ENCODE peak calls at places on chromosomes 11 and 22, in seven cellular contexts. W is transverse colon, E is upper lobe of right lung, H is mucosa of descending colon, U is dorsolateral prefrontal cortex, R is thoracic aorta, M is AG04450. Y is an unnamed sample.

GRCh38 chr11:67276821-67277230 is 10.6 kb downstream of the GRK2 start:
- DNase-seq in E (peak), H (peak), W (peak), M (no peak), R (no peak), U (no peak), Y (peak)

GRCh38 chr22:26551568-26551967 is 38.4 kb downstream of the TPST2 start:
- DNase-seq in M (no peak), U (no peak), W (no peak), H (no peak), E (no peak), R (no peak), Y (no peak)

GRCh38 chr11:36509265-36509664 is 807 bp downstream of the TRAF6 start:
- DNase-seq in M (no peak), H (no peak), R (no peak), U (no peak), W (no peak), E (no peak), Y (no peak)

GRCh38 chr11:110479445-110480101 is 49.8 kb downstream of the FDX1 start:
- DNase-seq in U (no peak), H (no peak), W (no peak), R (no peak), E (no peak), M (peak), Y (no peak)

GRCh38 chr11:82810326-82810725 is 76.7 kb upstream of the FAM181B start:
- DNase-seq in W (no peak), E (no peak), U (no peak), M (no peak), H (no peak), R (no peak), Y (no peak)

GRCh38 chr11:90668502-90668901 is 445.7 kb upstream of the CHORDC1 start:
- DNase-seq in M (no peak), W (no peak), H (no peak), R (no peak), U (no peak), E (no peak), Y (no peak)

GRCh38 chr11:78349114-78349513 is 68.5 kb downstream of the GAB2 start:
- DNase-seq in E (no peak), M (no peak), R (no peak), U (no peak), W (no peak), H (no peak), Y (no peak)

GRCh38 chr11:573146-573759 is 3.0 kb upstream of the PHRF1 start:
- DNase-seq in W (no peak), H (no peak), M (no peak), E (no peak), U (no peak), R (no peak), Y (no peak)

GRCh38 chr11:65311197-65311631 is 3.5 kb upstream of the CDC42EP2 start:
- DNase-seq in H (no peak), W (no peak), M (no peak), U (no peak), E (peak), R (no peak), Y (no peak)

GRCh38 chr11:103396237-103396636 is 287.0 kb downstream of the DYNC2H1 start:
- DNase-seq in U (no peak), R (no peak), M (peak), E (no peak), H (no peak), W (no peak), Y (no peak)

GRCh38 chr11:94800394-94800793 is 32.2 kb downstream of the AMOTL1 start:
- DNase-seq in M (no peak), E (no peak), R (no peak), H (no peak), W (no peak), U (no peak), Y (peak)

GRCh38 chr11:42812408-42812807 is 499.4 kb upstream of the API5 start:
- DNase-seq in H (no peak), E (no peak), U (no peak), M (no peak), R (no peak), W (no peak), Y (no peak)

GRCh38 chr22:17998913-17999312 is 25.4 kb downstream of the MICAL3 start:
- DNase-seq in H (no peak), W (no peak), E (no peak), R (no peak), U (no peak), M (no peak), Y (no peak)

GRCh38 chr11:313787-314547 is at the start of gene IFITM1:
- DNase-seq in E (peak), U (no peak), R (no peak), M (peak), H (peak), W (peak), Y (no peak)

GRCh38 chr11:113645593-113646349 is 60.3 kb downstream of the TMPRSS5 start:
- DNase-seq in R (no peak), M (no peak), W (no peak), E (no peak), U (no peak), H (no peak), Y (no peak)

GRCh38 chr11:46718155-46719019 is 626 bp upstream of the F2 start:
- DNase-seq in R (no peak), W (peak), U (no peak), M (no peak), E (no peak), H (peak), Y (no peak)

GRCh38 chr11:127056338-127056971 is 55.9 kb upstream of the KIRREL3 start:
- DNase-seq in M (no peak), U (no peak), R (no peak), E (no peak), H (no peak), W (no peak), Y (no peak)

GRCh38 chr11:32005786-32006406 is 85.0 kb upstream of the RCN1 start:
- DNase-seq in R (no peak), E (no peak), M (no peak), U (no peak), W (no peak), H (no peak), Y (no peak)

GRCh38 chr22:31556627-31557203 is 60.4 kb downstream of the SFI1 start:
- DNase-seq in M (peak), W (no peak), U (no peak), R (no peak), E (no peak), H (no peak), Y (no peak)

GRCh38 chr22:37330200-37331033 is 48.1 kb downstream of the CYTH4 start:
- DNase-seq in E (peak), M (peak), R (no peak), U (peak), H (no peak), W (peak), Y (no peak)

GRCh38 chr22:17875156-17875555 is 100.9 kb upstream of the BID start:
- DNase-seq in R (no peak), U (no peak), H (peak), M (no peak), W (no peak), E (no peak), Y (no peak)

GRCh38 chr11:75000975-75001354 is 12.2 kb downstream of the NEU3 start:
- DNase-seq in M (no peak), E (no peak), U (no peak), R (no peak), H (no peak), W (no peak), Y (no peak)

GRCh38 chr11:68666854-68667253 is 17.5 kb upstream of the GAL start:
- DNase-seq in W (peak), R (no peak), U (no peak), E (peak), H (no peak), M (no peak), Y (no peak)

GRCh38 chr22:42984814-42985540 is 30.0 kb downstream of the PACSIN2 start:
- DNase-seq in U (no peak), W (no peak), R (no peak), M (no peak), H (no peak), E (no peak), Y (no peak)

GRCh38 chr11:118164885-118165284 is 11.6 kb downstream of the SCN2B start:
- DNase-seq in H (no peak), U (no peak), R (no peak), M (no peak), W (no peak), E (no peak), Y (no peak)

GRCh38 chr11:32852142-32852541 is 22.4 kb downstream of the PRRG4 start:
- DNase-seq in E (no peak), R (no peak), U (no peak), H (no peak), W (peak), M (no peak), Y (no peak)

GRCh38 chr11:78145511-78146030 is 6.1 kb upstream of the ALG8 start:
- DNase-seq in M (no peak), U (no peak), H (no peak), W (no peak), E (no peak), R (no peak), Y (no peak)

GRCh38 chr11:7311903-7312302 is 60.2 kb downstream of the SYT9 start:
- DNase-seq in R (no peak), M (no peak), H (no peak), E (no peak), U (no peak), W (no peak), Y (no peak)

GRCh38 chr11:116579857-116580727 is 192.7 kb downstream of the BUD13 start:
- DNase-seq in U (no peak), W (no peak), H (no peak), R (no peak), E (no peak), M (no peak), Y (no peak)

GRCh38 chr11:68687986-68688385 is 3.6 kb downstream of the GAL start:
- DNase-seq in R (no peak), E (peak), H (no peak), W (no peak), U (no peak), M (no peak), Y (no peak)

GRCh38 chr11:132402056-132402684 is 1031.8 kb downstream of the NTM start:
- DNase-seq in R (no peak), H (no peak), U (peak), E (no peak), W (peak), M (peak), Y (no peak)
- TF ChIP-seq CTCF in R (no peak), H (no peak), U (peak), E (no peak), W (no peak), M (peak), Y (no peak)

DNA sequence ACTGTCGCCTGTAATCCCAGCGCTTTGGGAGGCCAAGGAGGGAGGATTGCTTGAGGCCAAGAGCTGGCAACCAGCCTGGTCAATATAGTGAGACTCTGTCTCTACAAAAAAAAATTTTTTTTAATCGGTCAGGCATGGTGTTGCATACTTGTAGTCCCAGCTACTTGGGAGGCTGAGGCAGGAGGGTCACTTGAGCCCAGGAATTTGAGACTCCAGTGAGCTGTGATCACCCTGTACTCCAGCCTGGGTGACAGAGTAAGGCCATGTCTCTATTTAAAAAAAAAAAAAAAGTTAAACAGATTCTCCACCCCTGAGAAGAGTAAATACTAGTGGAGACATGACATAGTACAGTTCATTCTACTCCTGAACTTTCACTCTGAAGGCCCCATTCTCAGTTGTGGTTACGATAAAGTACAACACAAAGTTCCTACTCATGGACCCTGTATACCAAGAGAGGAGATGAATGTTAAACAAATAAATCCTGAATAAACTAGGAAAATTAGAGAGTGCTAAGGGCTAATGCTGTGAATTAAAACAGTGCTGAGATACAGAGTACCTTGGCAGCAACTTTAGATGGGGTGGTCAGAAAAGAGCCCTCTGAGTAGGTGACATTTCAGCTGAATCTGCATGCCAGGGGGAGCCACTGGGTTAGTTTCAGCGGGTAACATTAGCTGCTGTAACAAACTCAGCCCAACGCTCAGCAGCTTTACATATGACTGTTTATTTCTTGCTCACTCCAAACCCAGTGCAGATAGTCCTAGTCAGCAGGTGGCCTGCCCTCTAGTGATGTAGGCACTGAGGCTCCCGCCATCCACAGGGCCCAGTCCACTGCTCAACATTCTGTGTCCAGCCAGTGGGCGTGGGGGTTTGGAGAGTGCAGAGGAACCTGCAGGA is 75.1 kb downstream of the DBX1 start:
- DNase-seq in W (no peak), M (no peak), H (no peak), U (no peak), R (no peak), E (no peak), Y (no peak)
- TF ChIP-seq CTCF in W (no peak), M (peak), H (no peak), U (no peak), R (no peak), E (no peak), Y (no peak)

GRCh38 chr11:81497202-81497804 is 1236.4 kb downstream of the FAM181B start:
- DNase-seq in H (no peak), U (no peak), M (peak), R (no peak), W (no peak), E (no peak), Y (no peak)
- TF ChIP-seq CTCF in H (peak), U (peak), M (peak), R (no peak), W (peak), E (peak), Y (peak)

DNA sequence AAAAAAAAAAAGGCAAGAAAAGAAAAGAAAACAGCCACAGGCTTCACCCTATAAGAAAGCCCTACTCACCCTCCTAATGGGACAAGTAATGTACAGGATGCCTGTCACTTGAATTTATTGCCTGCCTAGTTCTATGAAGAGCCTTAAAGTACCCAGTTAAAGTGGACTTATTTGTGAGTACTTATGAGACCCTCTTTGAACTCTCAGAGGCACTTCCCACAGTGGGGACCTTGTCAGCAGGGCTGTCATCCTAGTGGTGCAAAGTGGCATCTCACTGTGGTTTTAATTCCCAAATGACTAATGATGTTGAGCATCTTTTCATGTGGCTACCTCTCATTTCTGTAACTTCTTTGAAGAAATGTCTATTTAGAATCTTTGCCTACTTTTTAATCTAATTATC is 41.8 kb upstream of the BARX2 start:
- DNase-seq in U (no peak), H (no peak), R (no peak), E (no peak), W (no peak), M (no peak), Y (no peak)
- TF ChIP-seq CTCF in U (no peak), H (no peak), R (no peak), E (no peak), W (no peak), M (no peak), Y (no peak)

GRCh38 chr11:13118194-13118593 is 109.1 kb downstream of the RASSF10 start:
- DNase-seq in M (peak), R (no peak), U (no peak), H (no peak), W (no peak), E (no peak), Y (no peak)

GRCh38 chr11:13117344-13117743 is 108.2 kb downstream of the RASSF10 start:
- DNase-seq in M (no peak), U (no peak), W (no peak), E (no peak), H (no peak), R (no peak), Y (no peak)

GRCh38 chr11:13111813-13112130 is 102.7 kb downstream of the RASSF10 start:
- DNase-seq in U (no peak), E (no peak), W (no peak), R (no peak), H (no peak), M (no peak), Y (no peak)

GRCh38 chr11:13116491-13116890 is 107.4 kb downstream of the RASSF10 start:
- DNase-seq in H (no peak), E (no peak), R (no peak), M (no peak), W (no peak), U (no peak), Y (no peak)

GRCh38 chr11:13114566-13115465 is 105.7 kb downstream of the RASSF10 start:
- DNase-seq in E (no peak), H (no peak), U (peak), W (peak), R (no peak), M (no peak), Y (no peak)
- TF ChIP-seq CTCF in E (no peak), H (no peak), U (no peak), W (no peak), R (no peak), M (no peak), Y (no peak)

DNA sequence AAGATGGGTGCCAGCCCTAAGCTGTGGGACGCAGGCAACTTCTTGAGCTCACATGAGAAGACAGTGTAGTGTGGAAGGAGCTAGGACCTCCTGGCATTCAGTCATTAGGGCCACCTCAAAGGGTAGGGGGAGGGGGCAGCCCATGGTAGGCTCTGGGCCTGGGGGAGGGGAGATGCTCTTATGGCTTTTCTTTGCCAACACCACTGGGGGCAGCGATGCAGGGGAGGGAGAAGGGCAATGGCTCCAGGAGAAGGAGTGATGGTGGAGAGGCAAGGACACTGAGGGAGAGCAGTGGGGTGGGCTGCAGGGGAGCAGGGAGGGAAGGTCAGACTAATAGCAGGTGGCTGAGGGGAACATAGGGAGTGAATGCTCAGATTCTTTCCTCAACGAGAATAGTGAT is 63.3 kb upstream of the SUSD2 start:
- DNase-seq in H (no peak), U (no peak), M (no peak), W (no peak), E (no peak), R (no peak), Y (no peak)
- TF ChIP-seq CTCF in H (no peak), U (no peak), M (no peak), W (no peak), E (no peak), R (no peak), Y (no peak)

DNA sequence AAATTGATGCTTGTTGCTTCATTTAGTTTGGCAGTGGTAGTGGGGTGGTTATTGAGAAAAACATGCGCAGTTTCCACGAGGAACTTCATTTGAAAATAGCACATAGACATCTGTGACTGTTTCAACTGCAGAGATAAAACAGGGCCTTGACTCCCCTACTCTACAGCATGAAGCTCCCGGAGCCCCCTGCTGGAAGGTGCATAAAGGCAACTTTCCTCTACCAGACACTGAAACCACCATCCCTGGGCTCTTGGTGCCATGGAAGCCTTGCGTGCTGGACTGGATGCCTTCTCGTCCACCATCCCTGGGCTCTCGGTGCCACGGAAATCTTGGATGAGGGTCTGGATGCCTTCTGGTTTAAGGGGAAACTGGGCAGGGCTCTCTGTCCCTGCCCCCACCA is 195.8 kb downstream of the CSNK2A3 start:
- DNase-seq in H (no peak), R (no peak), U (no peak), M (no peak), E (no peak), W (no peak), Y (no peak)
- TF ChIP-seq CTCF in H (no peak), R (no peak), U (no peak), M (peak), E (peak), W (peak), Y (peak)

GRCh38 chr11:35173011-35173511 is 34.1 kb downstream of the CD44 start:
- DNase-seq in M (no peak), H (peak), R (no peak), E (peak), W (peak), U (no peak), Y (peak)
- TF ChIP-seq CTCF in M (no peak), H (no peak), R (no peak), E (no peak), W (no peak), U (no peak), Y (no peak)

GRCh38 chr22:47837703-47838102 is 1075.3 kb downstream of the TBC1D22A start:
- DNase-seq in H (no peak), M (no peak), R (no peak), W (no peak), E (no peak), U (no peak), Y (no peak)
- TF ChIP-seq CTCF in H (no peak), M (peak), R (no peak), W (no peak), E (peak), U (no peak), Y (no peak)

GRCh38 chr22:39291501-39291900 is 27.9 kb downstream of the RPL3 start:
- DNase-seq in U (no peak), H (no peak), W (no peak), R (no peak), M (no peak), E (no peak), Y (no peak)
- TF ChIP-seq CTCF in U (no peak), H (no peak), W (no peak), R (no peak), M (peak), E (no peak), Y (no peak)